ENCODE peak calls at places on chromosomes 16 and 17, in eight cellular contexts. One of them, this sample, is unnamed.
A peak's percentile ranks its signal among the peaks of the same experiment; 100 is the strongest.

GRCh38 chr16:18059089-18059488 is 277.4 kb downstream of the NPIPA8 start:
- DNase-seq in stimulated activated CD4-positive, alpha-beta T cell treated with anti-CD3 and anti-CD28 coated beads, Interleukin-12 subunit alpha, Interleukin-12 subunit beta, amount 100 ng/mL, for 48 hours: no peak
- DNase-seq in ovary: no peak
- DNase-seq in tibial artery: no peak
- DNase-seq in IMR-90: no peak
- DNase-seq in CD8-positive, alpha-beta T cell: no peak
- DNase-seq in T-cell: no peak
- DNase-seq in psoas muscle: no peak
- DNase-seq in this sample: no peak

GRCh38 chr17:82301916-82302497 is 15.4 kb downstream of the CD7 start:
- DNase-seq in ovary: no peak
- DNase-seq in stimulated activated CD4-positive, alpha-beta T cell treated with anti-CD3 and anti-CD28 coated beads, Interleukin-12 subunit alpha, Interleukin-12 subunit beta, amount 100 ng/mL, for 48 hours: no peak
- DNase-seq in tibial artery: no peak
- DNase-seq in CD8-positive, alpha-beta T cell: peak; percentile 62
- DNase-seq in IMR-90: no peak
- DNase-seq in T-cell: no peak
- DNase-seq in psoas muscle: no peak
- DNase-seq in this sample: peak; percentile 41

GRCh38 chr17:38702900-38703741 is 2.0 kb upstream of the MLLT6 start:
- DNase-seq in CD8-positive, alpha-beta T cell: no peak
- DNase-seq in stimulated activated CD4-positive, alpha-beta T cell treated with anti-CD3 and anti-CD28 coated beads, Interleukin-12 subunit alpha, Interleukin-12 subunit beta, amount 100 ng/mL, for 48 hours: no peak
- DNase-seq in tibial artery: no peak
- DNase-seq in psoas muscle: no peak
- DNase-seq in ovary: no peak
- DNase-seq in T-cell: no peak
- DNase-seq in IMR-90: no peak
- DNase-seq in this sample: no peak

GRCh38 chr17:1629647-1630310 is 1.1 kb upstream of the SLC43A2 start:
- DNase-seq in CD8-positive, alpha-beta T cell: peak; percentile 80
- DNase-seq in tibial artery: peak; percentile 45
- DNase-seq in psoas muscle: peak; percentile 89
- DNase-seq in ovary: peak; percentile 67
- DNase-seq in stimulated activated CD4-positive, alpha-beta T cell treated with anti-CD3 and anti-CD28 coated beads, Interleukin-12 subunit alpha, Interleukin-12 subunit beta, amount 100 ng/mL, for 48 hours: peak; percentile 87
- DNase-seq in T-cell: peak; percentile 65
- DNase-seq in IMR-90: peak; percentile 33
- DNase-seq in this sample: peak; percentile 58

GRCh38 chr17:40028595-40028994 is 13.4 kb downstream of the CSF3 start:
- DNase-seq in stimulated activated CD4-positive, alpha-beta T cell treated with anti-CD3 and anti-CD28 coated beads, Interleukin-12 subunit alpha, Interleukin-12 subunit beta, amount 100 ng/mL, for 48 hours: no peak
- DNase-seq in psoas muscle: no peak
- DNase-seq in IMR-90: no peak
- DNase-seq in tibial artery: no peak
- DNase-seq in ovary: no peak
- DNase-seq in CD8-positive, alpha-beta T cell: no peak
- DNase-seq in T-cell: no peak
- DNase-seq in this sample: no peak

GRCh38 chr17:1593630-1593931 is 31.0 kb upstream of the PITPNA start:
- DNase-seq in T-cell: no peak
- DNase-seq in IMR-90: no peak
- DNase-seq in ovary: no peak
- DNase-seq in CD8-positive, alpha-beta T cell: no peak
- DNase-seq in psoas muscle: no peak
- DNase-seq in tibial artery: no peak
- DNase-seq in stimulated activated CD4-positive, alpha-beta T cell treated with anti-CD3 and anti-CD28 coated beads, Interleukin-12 subunit alpha, Interleukin-12 subunit beta, amount 100 ng/mL, for 48 hours: no peak
- DNase-seq in this sample: no peak

GRCh38 chr17:73986641-73987177 is 216.8 kb upstream of the RPL38 start:
- DNase-seq in T-cell: no peak
- DNase-seq in ovary: no peak
- DNase-seq in tibial artery: no peak
- DNase-seq in CD8-positive, alpha-beta T cell: no peak
- DNase-seq in IMR-90: no peak
- DNase-seq in stimulated activated CD4-positive, alpha-beta T cell treated with anti-CD3 and anti-CD28 coated beads, Interleukin-12 subunit alpha, Interleukin-12 subunit beta, amount 100 ng/mL, for 48 hours: no peak
- DNase-seq in psoas muscle: no peak
- DNase-seq in this sample: no peak

GRCh38 chr17:80318166-80318565 is 57.5 kb downstream of the RNF213 start:
- DNase-seq in T-cell: no peak
- DNase-seq in stimulated activated CD4-positive, alpha-beta T cell treated with anti-CD3 and anti-CD28 coated beads, Interleukin-12 subunit alpha, Interleukin-12 subunit beta, amount 100 ng/mL, for 48 hours: no peak
- DNase-seq in psoas muscle: no peak
- DNase-seq in IMR-90: no peak
- DNase-seq in ovary: no peak
- DNase-seq in CD8-positive, alpha-beta T cell: no peak
- DNase-seq in tibial artery: no peak
- DNase-seq in this sample: no peak

GRCh38 chr17:61556224-61557188 is 34.5 kb downstream of the NACA2 start:
- DNase-seq in T-cell: no peak
- DNase-seq in ovary: no peak
- DNase-seq in tibial artery: no peak
- DNase-seq in CD8-positive, alpha-beta T cell: no peak
- DNase-seq in IMR-90: peak; percentile 24
- DNase-seq in stimulated activated CD4-positive, alpha-beta T cell treated with anti-CD3 and anti-CD28 coated beads, Interleukin-12 subunit alpha, Interleukin-12 subunit beta, amount 100 ng/mL, for 48 hours: no peak
- DNase-seq in psoas muscle: no peak
- DNase-seq in this sample: no peak

GRCh38 chr16:89557230-89557935 is 3.1 kb upstream of the RPL13 start:
- DNase-seq in CD8-positive, alpha-beta T cell: peak; percentile 78
- DNase-seq in IMR-90: peak; percentile 80
- DNase-seq in tibial artery: peak; percentile 74
- DNase-seq in ovary: peak; percentile 68
- DNase-seq in psoas muscle: peak; percentile 92
- DNase-seq in T-cell: peak; percentile 76
- DNase-seq in stimulated activated CD4-positive, alpha-beta T cell treated with anti-CD3 and anti-CD28 coated beads, Interleukin-12 subunit alpha, Interleukin-12 subunit beta, amount 100 ng/mL, for 48 hours: peak; percentile 92
- DNase-seq in this sample: peak; percentile 74

GRCh38 chr17:45431531-45432404 is 902 bp downstream of the ARHGAP27 start:
- DNase-seq in IMR-90: peak; percentile 31
- DNase-seq in CD8-positive, alpha-beta T cell: peak; percentile 71
- DNase-seq in tibial artery: peak; percentile 57
- DNase-seq in stimulated activated CD4-positive, alpha-beta T cell treated with anti-CD3 and anti-CD28 coated beads, Interleukin-12 subunit alpha, Interleukin-12 subunit beta, amount 100 ng/mL, for 48 hours: peak; percentile 54
- DNase-seq in psoas muscle: peak; percentile 79
- DNase-seq in ovary: peak; percentile 49
- DNase-seq in T-cell: peak; percentile 58
- DNase-seq in this sample: peak; percentile 49

GRCh38 chr16:10578474-10579316 is 1.7 kb downstream of the EMP2 start:
- DNase-seq in T-cell: no peak
- DNase-seq in psoas muscle: peak; percentile 56
- DNase-seq in IMR-90: no peak
- DNase-seq in tibial artery: no peak
- DNase-seq in ovary: peak; percentile 58
- DNase-seq in CD8-positive, alpha-beta T cell: no peak
- DNase-seq in stimulated activated CD4-positive, alpha-beta T cell treated with anti-CD3 and anti-CD28 coated beads, Interleukin-12 subunit alpha, Interleukin-12 subunit beta, amount 100 ng/mL, for 48 hours: no peak
- DNase-seq in this sample: no peak

GRCh38 chr17:17564323-17564722 is 27.2 kb downstream of the PEMT start:
- DNase-seq in CD8-positive, alpha-beta T cell: no peak
- DNase-seq in tibial artery: no peak
- DNase-seq in stimulated activated CD4-positive, alpha-beta T cell treated with anti-CD3 and anti-CD28 coated beads, Interleukin-12 subunit alpha, Interleukin-12 subunit beta, amount 100 ng/mL, for 48 hours: no peak
- DNase-seq in T-cell: no peak
- DNase-seq in ovary: no peak
- DNase-seq in psoas muscle: no peak
- DNase-seq in IMR-90: no peak
- DNase-seq in this sample: no peak

GRCh38 chr16:48681520-48681919 is 71.5 kb upstream of the N4BP1 start:
- DNase-seq in psoas muscle: no peak
- DNase-seq in tibial artery: no peak
- DNase-seq in IMR-90: no peak
- DNase-seq in T-cell: no peak
- DNase-seq in stimulated activated CD4-positive, alpha-beta T cell treated with anti-CD3 and anti-CD28 coated beads, Interleukin-12 subunit alpha, Interleukin-12 subunit beta, amount 100 ng/mL, for 48 hours: no peak
- DNase-seq in CD8-positive, alpha-beta T cell: no peak
- DNase-seq in ovary: no peak
- DNase-seq in this sample: no peak

GRCh38 chr17:9811086-9811485 is 10.8 kb downstream of the GSG1L2 start:
- DNase-seq in CD8-positive, alpha-beta T cell: no peak
- DNase-seq in IMR-90: no peak
- DNase-seq in tibial artery: no peak
- DNase-seq in T-cell: no peak
- DNase-seq in stimulated activated CD4-positive, alpha-beta T cell treated with anti-CD3 and anti-CD28 coated beads, Interleukin-12 subunit alpha, Interleukin-12 subunit beta, amount 100 ng/mL, for 48 hours: no peak
- DNase-seq in ovary: no peak
- DNase-seq in psoas muscle: no peak
- DNase-seq in this sample: no peak

GRCh38 chr17:6456321-6456720 is 12.1 kb downstream of the PIMREG start:
- DNase-seq in stimulated activated CD4-positive, alpha-beta T cell treated with anti-CD3 and anti-CD28 coated beads, Interleukin-12 subunit alpha, Interleukin-12 subunit beta, amount 100 ng/mL, for 48 hours: no peak
- DNase-seq in IMR-90: no peak
- DNase-seq in T-cell: no peak
- DNase-seq in psoas muscle: peak; percentile 35
- DNase-seq in CD8-positive, alpha-beta T cell: no peak
- DNase-seq in ovary: peak; percentile 24
- DNase-seq in tibial artery: no peak
- DNase-seq in this sample: no peak

GRCh38 chr17:45977976-45978626 is 20.9 kb upstream of the STH start:
- DNase-seq in T-cell: no peak
- DNase-seq in psoas muscle: peak; percentile 26
- DNase-seq in IMR-90: no peak
- DNase-seq in CD8-positive, alpha-beta T cell: no peak
- DNase-seq in ovary: no peak
- DNase-seq in stimulated activated CD4-positive, alpha-beta T cell treated with anti-CD3 and anti-CD28 coated beads, Interleukin-12 subunit alpha, Interleukin-12 subunit beta, amount 100 ng/mL, for 48 hours: no peak
- DNase-seq in tibial artery: no peak
- DNase-seq in this sample: no peak

GRCh38 chr17:6231886-6232767 is 161.9 kb downstream of the WSCD1 start:
- DNase-seq in CD8-positive, alpha-beta T cell: no peak
- DNase-seq in ovary: no peak
- DNase-seq in T-cell: no peak
- DNase-seq in IMR-90: no peak
- DNase-seq in psoas muscle: no peak
- DNase-seq in stimulated activated CD4-positive, alpha-beta T cell treated with anti-CD3 and anti-CD28 coated beads, Interleukin-12 subunit alpha, Interleukin-12 subunit beta, amount 100 ng/mL, for 48 hours: no peak
- DNase-seq in tibial artery: no peak
- DNase-seq in this sample: no peak

GRCh38 chr17:7404737-7405412 is 978 bp upstream of the TMEM256 start:
- DNase-seq in ovary: no peak
- DNase-seq in tibial artery: no peak
- DNase-seq in psoas muscle: peak; percentile 84
- DNase-seq in stimulated activated CD4-positive, alpha-beta T cell treated with anti-CD3 and anti-CD28 coated beads, Interleukin-12 subunit alpha, Interleukin-12 subunit beta, amount 100 ng/mL, for 48 hours: peak; percentile 27
- DNase-seq in T-cell: no peak
- DNase-seq in CD8-positive, alpha-beta T cell: peak; percentile 81
- DNase-seq in IMR-90: no peak
- DNase-seq in this sample: peak; percentile 79

GRCh38 chr16:77271532-77272426 is 72.6 kb downstream of the SYCE1L start:
- DNase-seq in stimulated activated CD4-positive, alpha-beta T cell treated with anti-CD3 and anti-CD28 coated beads, Interleukin-12 subunit alpha, Interleukin-12 subunit beta, amount 100 ng/mL, for 48 hours: no peak
- DNase-seq in T-cell: no peak
- DNase-seq in IMR-90: no peak
- DNase-seq in CD8-positive, alpha-beta T cell: no peak
- DNase-seq in tibial artery: no peak
- DNase-seq in ovary: no peak
- DNase-seq in psoas muscle: no peak
- DNase-seq in this sample: no peak

GRCh38 chr16:89873822-89874689 is 664 bp downstream of the TCF25 start:
- DNase-seq in psoas muscle: peak; percentile 98
- DNase-seq in T-cell: peak; percentile 93
- DNase-seq in tibial artery: peak; percentile 93
- DNase-seq in ovary: peak; percentile 99
- DNase-seq in CD8-positive, alpha-beta T cell: peak; percentile 99
- DNase-seq in stimulated activated CD4-positive, alpha-beta T cell treated with anti-CD3 and anti-CD28 coated beads, Interleukin-12 subunit alpha, Interleukin-12 subunit beta, amount 100 ng/mL, for 48 hours: peak; percentile 98
- DNase-seq in IMR-90: peak; percentile 95
- DNase-seq in this sample: peak; percentile 95

GRCh38 chr17:46010597-46011186 is 11.6 kb downstream of the STH start:
- DNase-seq in psoas muscle: no peak
- DNase-seq in ovary: no peak
- DNase-seq in CD8-positive, alpha-beta T cell: no peak
- DNase-seq in IMR-90: no peak
- DNase-seq in tibial artery: no peak
- DNase-seq in stimulated activated CD4-positive, alpha-beta T cell treated with anti-CD3 and anti-CD28 coated beads, Interleukin-12 subunit alpha, Interleukin-12 subunit beta, amount 100 ng/mL, for 48 hours: no peak
- DNase-seq in T-cell: no peak
- DNase-seq in this sample: no peak

GRCh38 chr16:56675685-56676210 is 6.1 kb downstream of the MT1H start:
- DNase-seq in psoas muscle: no peak
- DNase-seq in IMR-90: no peak
- DNase-seq in T-cell: peak; percentile 46
- DNase-seq in tibial artery: no peak
- DNase-seq in ovary: no peak
- DNase-seq in stimulated activated CD4-positive, alpha-beta T cell treated with anti-CD3 and anti-CD28 coated beads, Interleukin-12 subunit alpha, Interleukin-12 subunit beta, amount 100 ng/mL, for 48 hours: no peak
- DNase-seq in CD8-positive, alpha-beta T cell: peak; percentile 69
- DNase-seq in this sample: peak; percentile 54

GRCh38 chr17:78179372-78179771 is 7.5 kb downstream of the TK1 start:
- DNase-seq in psoas muscle: peak; percentile 68
- DNase-seq in IMR-90: peak; percentile 74
- DNase-seq in T-cell: no peak
- DNase-seq in stimulated activated CD4-positive, alpha-beta T cell treated with anti-CD3 and anti-CD28 coated beads, Interleukin-12 subunit alpha, Interleukin-12 subunit beta, amount 100 ng/mL, for 48 hours: no peak
- DNase-seq in tibial artery: peak; percentile 47
- DNase-seq in ovary: no peak
- DNase-seq in CD8-positive, alpha-beta T cell: no peak
- DNase-seq in this sample: no peak

GRCh38 chr17:14144513-14144912 is 75.2 kb downstream of the COX10 start:
- DNase-seq in T-cell: no peak
- DNase-seq in ovary: no peak
- DNase-seq in tibial artery: no peak
- DNase-seq in IMR-90: peak; percentile 12
- DNase-seq in CD8-positive, alpha-beta T cell: no peak
- DNase-seq in stimulated activated CD4-positive, alpha-beta T cell treated with anti-CD3 and anti-CD28 coated beads, Interleukin-12 subunit alpha, Interleukin-12 subunit beta, amount 100 ng/mL, for 48 hours: no peak
- DNase-seq in psoas muscle: no peak
- DNase-seq in this sample: no peak

GRCh38 chr17:933168-934083 is 46.1 kb downstream of the NXN start:
- DNase-seq in CD8-positive, alpha-beta T cell: no peak
- DNase-seq in tibial artery: no peak
- DNase-seq in IMR-90: peak; percentile 99
- DNase-seq in ovary: no peak
- DNase-seq in T-cell: no peak
- DNase-seq in stimulated activated CD4-positive, alpha-beta T cell treated with anti-CD3 and anti-CD28 coated beads, Interleukin-12 subunit alpha, Interleukin-12 subunit beta, amount 100 ng/mL, for 48 hours: no peak
- DNase-seq in psoas muscle: peak; percentile 53
- DNase-seq in this sample: no peak

GRCh38 chr17:45775576-45776011 is 8.5 kb upstream of the CRHR1 start:
- DNase-seq in tibial artery: no peak
- DNase-seq in IMR-90: no peak
- DNase-seq in psoas muscle: peak; percentile 72
- DNase-seq in stimulated activated CD4-positive, alpha-beta T cell treated with anti-CD3 and anti-CD28 coated beads, Interleukin-12 subunit alpha, Interleukin-12 subunit beta, amount 100 ng/mL, for 48 hours: no peak
- DNase-seq in ovary: no peak
- DNase-seq in CD8-positive, alpha-beta T cell: no peak
- DNase-seq in T-cell: no peak
- DNase-seq in this sample: no peak

GRCh38 chr17:55601874-55602364 is 90.7 kb upstream of the SMIM36 start:
- DNase-seq in stimulated activated CD4-positive, alpha-beta T cell treated with anti-CD3 and anti-CD28 coated beads, Interleukin-12 subunit alpha, Interleukin-12 subunit beta, amount 100 ng/mL, for 48 hours: peak; percentile 20
- DNase-seq in IMR-90: peak; percentile 61
- DNase-seq in ovary: no peak
- DNase-seq in tibial artery: no peak
- DNase-seq in CD8-positive, alpha-beta T cell: no peak
- DNase-seq in psoas muscle: no peak
- DNase-seq in T-cell: no peak
- DNase-seq in this sample: no peak

This sample was measured in stimulated activated naive CD4-positive, alpha-beta T cell.